ENCODE peak calls at places on chromosome 3, in five cellular contexts. T, Q, W, R and Z are unnamed samples. For H3K36me3 and H3K4me1, the result is how much of the 10 kb centered on the place peaks cover.

GRCh38 chr3:79148786-79149185 is 619.0 kb downstream of the ROBO1 start:
- DNase-seq in Q (no peak), T (no peak), W (no peak), R (no peak), Z (no peak)

GRCh38 chr3:25820372-25820771 is 30.5 kb downstream of the OXSM start:
- DNase-seq in T (no peak), Q (no peak), R (no peak), W (no peak), Z (no peak)

GRCh38 chr3:160956785-160957184 is 148.4 kb downstream of the B3GALNT1 start:
- DNase-seq in Q (no peak), W (no peak), T (no peak), R (no peak), Z (no peak)

GRCh38 chr3:36647423-36647853 is 116.9 kb downstream of the DCLK3 start:
- DNase-seq in W (no peak), R (no peak), Q (no peak), T (no peak), Z (no peak)

GRCh38 chr3:57981483-57982087 is 26.6 kb upstream of the FLNB start:
- DNase-seq in R (no peak), Q (no peak), T (no peak), W (no peak), Z (no peak)

GRCh38 chr3:34683851-34684250 is 885.4 kb downstream of the PDCD6IP start:
- DNase-seq in W (peak), Q (peak), T (peak), R (no peak), Z (peak)

GRCh38 chr3:154018100-154018696 is 103.0 kb upstream of the ARHGEF26 start:
- DNase-seq in Q (peak), R (peak), W (no peak), T (no peak), Z (no peak)

GRCh38 chr3:114863848-114864247 is 283.2 kb downstream of the ZBTB20 start:
- DNase-seq in Q (no peak), W (no peak), T (no peak), R (no peak), Z (no peak)

GRCh38 chr3:111735912-111736311 is 123.2 kb upstream of the PHLDB2 start:
- DNase-seq in R (no peak), W (no peak), T (no peak), Q (no peak), Z (no peak)

GRCh38 chr3:94928921-94929320 is 866.1 kb downstream of the NSUN3 start:
- DNase-seq in W (no peak), Q (no peak), T (no peak), R (no peak), Z (no peak)

GRCh38 chr3:66354001-66354400 is 133.2 kb downstream of the SLC25A26 start:
- DNase-seq in R (no peak), T (no peak), W (no peak), Q (no peak), Z (no peak)

GRCh38 chr3:24287728-24288450 is 206.8 kb downstream of the THRB start:
- DNase-seq in W (no peak), R (no peak), Q (peak), T (peak), Z (peak)

GRCh38 chr3:158539414-158540014 is 31.5 kb upstream of the MLF1 start:
- DNase-seq in R (peak), W (peak), T (no peak), Q (peak), Z (no peak)

GRCh38 chr3:102664126-102664525 is 229.3 kb downstream of the ZPLD1 start:
- DNase-seq in T (no peak), Q (no peak), W (no peak), R (no peak), Z (no peak)
- TF ChIP-seq CTCF in T (no peak), Q (no peak), W (no peak), R (no peak), Z (no peak)

GRCh38 chr3:30688776-30689175 is 82.4 kb downstream of the TGFBR2 start:
- DNase-seq in W (no peak), Q (peak), T (no peak), R (no peak), Z (no peak)
- H3K36me3 ChIP-seq in W (under half), Q (under half), T (under half), R (under half), Z (half or more)

GRCh38 chr3:44969779-44970178 is 6.2 kb downstream of the ZDHHC3 start:
- DNase-seq in R (no peak), Q (no peak), T (no peak), W (no peak), Z (no peak)

GRCh38 chr3:44969170-44969569 is 6.8 kb downstream of the ZDHHC3 start:
- DNase-seq in R (no peak), Q (no peak), T (no peak), W (no peak), Z (no peak)

GRCh38 chr3:44968447-44968858 is 7.5 kb downstream of the ZDHHC3 start:
- DNase-seq in T (no peak), W (no peak), R (no peak), Q (no peak), Z (no peak)

GRCh38 chr3:44974406-44974805 is 1.6 kb downstream of the ZDHHC3 start:
- DNase-seq in T (no peak), W (no peak), R (no peak), Q (peak), Z (no peak)

DNA sequence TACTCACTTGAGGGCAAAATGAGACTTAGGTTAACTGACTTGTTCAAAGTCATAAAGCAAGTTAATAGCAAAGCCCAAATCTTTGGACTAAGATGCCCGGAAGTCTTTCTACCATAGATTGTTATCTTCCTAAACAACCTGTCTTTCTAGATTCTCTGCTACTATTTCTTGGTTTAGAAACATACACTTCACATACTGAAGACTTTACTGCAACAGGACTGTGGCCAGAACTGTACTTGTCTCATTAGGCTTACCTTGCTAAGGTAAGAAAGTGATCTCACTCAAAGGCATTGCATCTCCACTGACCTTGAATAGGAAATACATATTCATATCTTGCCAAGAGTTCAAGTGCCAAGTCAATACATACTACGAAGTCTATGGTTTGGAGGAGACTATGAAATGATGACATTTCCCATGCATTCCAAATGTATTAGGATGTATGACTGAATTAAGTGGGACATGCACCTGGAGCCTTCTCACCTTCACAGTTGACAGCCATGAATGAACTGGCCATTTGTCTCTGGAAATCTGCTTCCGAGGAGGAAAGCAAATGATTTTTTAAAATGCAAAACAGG is 5.0 kb downstream of the ZDHHC3 start:
- DNase-seq in W (no peak), Q (no peak), R (no peak), T (no peak), Z (no peak)
- H3K4me1 ChIP-seq in W (under half), Q (under half), R (under half), T (under half), Z (half or more)

GRCh38 chr3:74891312-74891711 is 276.9 kb upstream of the CNTN3 start:
- DNase-seq in T (no peak), Q (no peak), R (no peak), W (no peak), Z (no peak)

DNA sequence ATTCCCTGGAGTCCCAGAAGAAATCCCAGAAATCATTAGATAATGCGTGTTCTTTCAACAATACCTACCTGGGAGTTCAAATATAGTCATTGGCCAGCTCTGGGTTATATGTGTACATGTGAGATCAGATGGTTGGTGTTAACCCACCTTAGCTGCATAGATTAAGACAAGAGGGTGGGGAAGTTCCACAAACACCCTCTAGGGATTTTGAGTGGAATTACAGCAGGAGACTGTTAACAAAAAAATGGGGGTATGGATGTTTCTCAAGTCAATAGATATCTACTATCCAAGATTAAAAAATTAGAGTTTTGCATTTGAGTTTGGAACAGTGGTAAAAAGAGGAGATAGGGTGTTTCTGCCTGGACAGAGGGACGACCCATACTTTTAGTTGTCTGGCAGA is 282.5 kb upstream of the CNTN3 start:
- DNase-seq in Q (no peak), T (no peak), R (no peak), W (no peak), Z (no peak)
- TF ChIP-seq CTCF in Q (no peak), T (no peak), R (no peak), W (no peak), Z (peak)

GRCh38 chr3:120438216-120438615 is 12.6 kb downstream of the FSTL1 start:
- DNase-seq in Q (no peak), W (no peak), T (no peak), R (no peak), Z (no peak)

GRCh38 chr3:120435621-120436020 is 15.2 kb downstream of the FSTL1 start:
- DNase-seq in W (no peak), R (peak), Q (no peak), T (no peak), Z (no peak)

GRCh38 chr3:120438971-120439370 is 11.8 kb downstream of the FSTL1 start:
- DNase-seq in T (peak), Q (peak), W (peak), R (no peak), Z (peak)

GRCh38 chr3:120436523-120437050 is 14.2 kb downstream of the FSTL1 start:
- DNase-seq in W (no peak), Q (no peak), T (no peak), R (no peak), Z (no peak)

DNA sequence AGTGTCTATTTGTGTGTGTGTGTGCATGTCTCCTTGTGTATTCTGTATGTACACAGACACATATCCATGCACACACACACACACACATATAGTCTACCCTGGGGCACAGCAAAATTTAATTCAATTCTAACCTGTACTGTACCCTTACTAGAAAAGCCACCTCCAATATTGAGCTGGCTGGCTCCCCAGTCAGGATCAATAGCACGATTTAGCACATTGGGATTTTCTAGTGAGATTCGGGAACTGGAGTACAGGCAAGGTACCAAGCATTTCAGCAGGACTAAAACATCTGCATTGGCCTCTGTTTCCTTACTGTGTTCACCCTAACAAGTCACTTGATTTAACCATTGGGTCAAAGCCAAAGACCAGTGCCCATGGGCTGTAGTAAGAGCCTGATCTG is 13.2 kb downstream of the FSTL1 start:
- DNase-seq in T (no peak), Q (no peak), R (no peak), W (no peak), Z (no peak)
- H3K36me3 ChIP-seq in T (under half), Q (under half), R (under half), W (under half), Z (under half)

DNA sequence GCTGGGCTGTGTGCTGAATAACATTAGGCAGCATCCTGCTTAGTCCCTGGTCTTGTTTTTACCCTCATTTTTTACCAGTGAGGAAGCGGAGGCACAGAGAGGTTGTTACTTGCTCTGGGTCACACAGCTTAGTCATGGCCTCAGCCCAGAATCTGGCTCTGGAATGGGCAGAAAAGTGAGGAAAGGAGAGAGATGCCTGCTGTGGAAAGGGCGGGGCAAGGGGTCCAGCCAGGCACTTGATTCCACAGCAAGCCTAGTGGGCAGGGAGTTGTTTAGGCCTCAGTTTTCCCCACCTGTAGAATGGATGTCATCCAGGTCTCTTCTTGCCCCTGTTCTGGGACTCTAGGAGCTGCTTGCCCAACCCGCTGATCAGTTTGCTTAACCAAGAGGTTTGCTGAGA is 35.9 kb downstream of the SLC6A6 start:
- DNase-seq in W (no peak), T (no peak), R (no peak), Q (no peak), Z (no peak)
- H3K4me1 ChIP-seq in W (under half), T (under half), R (under half), Q (under half), Z (half or more)

GRCh38 chr3:70308760-70309159 is 3.7 kb downstream of the MDFIC2 start:
- DNase-seq in W (no peak), T (no peak), R (no peak), Q (no peak), Z (no peak)
- TF ChIP-seq CTCF in W (no peak), T (no peak), R (no peak), Q (no peak), Z (no peak)